ENCODE peak calls at places on chromosomes 13 and 19, in seven cellular contexts. One of them, this sample, is unnamed.

GRCh38 chr13:35818577-35819165 is 312.5 kb downstream of the DCLK1 start:
- DNase-seq in NCI-H1694: peak
- DNase-seq in germinal center: no peak
- DNase-seq in NCI-H524: no peak
- DNase-seq in cardiac fibroblast: peak
- DNase-seq in anterior cingulate cortex: no peak
- DNase-seq in Caco-2: no peak
- DNase-seq in this sample: peak

GRCh38 chr19:39293394-39293793 is 2.8 kb upstream of the IFNL1 start:
- DNase-seq in cardiac fibroblast: no peak
- DNase-seq in NCI-H1694: no peak
- DNase-seq in anterior cingulate cortex: no peak
- DNase-seq in NCI-H524: no peak
- DNase-seq in Caco-2: no peak
- DNase-seq in germinal center: no peak
- DNase-seq in this sample: no peak

GRCh38 chr19:35977446-35978222 is 17.4 kb upstream of the SDHAF1 start:
- DNase-seq in anterior cingulate cortex: no peak
- DNase-seq in NCI-H1694: peak
- DNase-seq in cardiac fibroblast: no peak
- DNase-seq in Caco-2: peak
- DNase-seq in NCI-H524: peak
- DNase-seq in germinal center: peak
- DNase-seq in this sample: no peak

GRCh38 chr19:934865-935422 is 9.1 kb downstream of the ARID3A start:
- DNase-seq in cardiac fibroblast: peak
- DNase-seq in NCI-H1694: no peak
- DNase-seq in germinal center: no peak
- DNase-seq in NCI-H524: peak
- DNase-seq in Caco-2: no peak
- DNase-seq in anterior cingulate cortex: peak
- DNase-seq in this sample: peak

GRCh38 chr19:58569191-58569942 is 3.8 kb downstream of the MZF1 start:
- DNase-seq in Caco-2: no peak
- DNase-seq in anterior cingulate cortex: no peak
- DNase-seq in NCI-H524: no peak
- DNase-seq in NCI-H1694: no peak
- DNase-seq in cardiac fibroblast: no peak
- DNase-seq in germinal center: no peak
- DNase-seq in this sample: no peak

GRCh38 chr19:49417090-49417489 is 6.2 kb downstream of the PTH2 start:
- DNase-seq in NCI-H1694: no peak
- DNase-seq in Caco-2: no peak
- DNase-seq in anterior cingulate cortex: no peak
- DNase-seq in cardiac fibroblast: no peak
- DNase-seq in germinal center: no peak
- DNase-seq in NCI-H524: no peak
- DNase-seq in this sample: no peak

GRCh38 chr19:43778651-43779050 is 2.1 kb downstream of the KCNN4 start:
- DNase-seq in cardiac fibroblast: no peak
- DNase-seq in anterior cingulate cortex: no peak
- DNase-seq in NCI-H524: no peak
- DNase-seq in Caco-2: no peak
- DNase-seq in germinal center: peak
- DNase-seq in NCI-H1694: no peak
- DNase-seq in this sample: no peak

GRCh38 chr19:6413291-6413690 is 11.3 kb downstream of the KHSRP start:
- DNase-seq in anterior cingulate cortex: no peak
- DNase-seq in NCI-H524: no peak
- DNase-seq in cardiac fibroblast: no peak
- DNase-seq in NCI-H1694: no peak
- DNase-seq in Caco-2: no peak
- DNase-seq in germinal center: no peak
- DNase-seq in this sample: no peak

GRCh38 chr13:24173775-24174174 is 13.3 kb downstream of the SPATA13 start:
- DNase-seq in NCI-H524: no peak
- DNase-seq in NCI-H1694: no peak
- DNase-seq in Caco-2: no peak
- DNase-seq in anterior cingulate cortex: no peak
- DNase-seq in cardiac fibroblast: no peak
- DNase-seq in germinal center: no peak
- DNase-seq in this sample: no peak

GRCh38 chr13:33355470-33355869 is 69.9 kb upstream of the STARD13 start:
- DNase-seq in Caco-2: no peak
- DNase-seq in anterior cingulate cortex: no peak
- DNase-seq in NCI-H524: no peak
- DNase-seq in NCI-H1694: no peak
- DNase-seq in germinal center: no peak
- DNase-seq in cardiac fibroblast: peak
- DNase-seq in this sample: no peak

GRCh38 chr19:45924891-45925447 is 10.4 kb upstream of the NANOS2 start:
- DNase-seq in NCI-H524: no peak
- DNase-seq in Caco-2: no peak
- DNase-seq in NCI-H1694: no peak
- DNase-seq in anterior cingulate cortex: no peak
- DNase-seq in cardiac fibroblast: no peak
- DNase-seq in germinal center: no peak
- DNase-seq in this sample: no peak

GRCh38 chr19:43438291-43439162 is 23.8 kb downstream of the TEX101 start:
- DNase-seq in germinal center: no peak
- DNase-seq in cardiac fibroblast: peak
- DNase-seq in NCI-H1694: peak
- DNase-seq in Caco-2: no peak
- DNase-seq in NCI-H524: no peak
- DNase-seq in anterior cingulate cortex: no peak
- DNase-seq in this sample: no peak

GRCh38 chr13:79741006-79741405 is 260.1 kb downstream of the NDFIP2 start:
- DNase-seq in Caco-2: peak
- DNase-seq in NCI-H524: no peak
- DNase-seq in cardiac fibroblast: peak
- DNase-seq in germinal center: no peak
- DNase-seq in anterior cingulate cortex: no peak
- DNase-seq in NCI-H1694: no peak
- DNase-seq in this sample: no peak

GRCh38 chr13:51259359-51259645 is 37.1 kb downstream of the FAM124A start:
- DNase-seq in anterior cingulate cortex: no peak
- DNase-seq in NCI-H1694: no peak
- DNase-seq in NCI-H524: no peak
- DNase-seq in cardiac fibroblast: no peak
- DNase-seq in Caco-2: no peak
- DNase-seq in germinal center: no peak
- DNase-seq in this sample: no peak

GRCh38 chr13:37383856-37384255 is 214.7 kb downstream of the POSTN start:
- DNase-seq in anterior cingulate cortex: no peak
- DNase-seq in NCI-H1694: no peak
- DNase-seq in cardiac fibroblast: no peak
- DNase-seq in Caco-2: no peak
- DNase-seq in germinal center: no peak
- DNase-seq in NCI-H524: no peak
- DNase-seq in this sample: no peak

GRCh38 chr13:53150568-53150967 is 122.0 kb downstream of the OLFM4 start:
- DNase-seq in cardiac fibroblast: no peak
- DNase-seq in NCI-H1694: no peak
- DNase-seq in germinal center: no peak
- DNase-seq in Caco-2: no peak
- DNase-seq in anterior cingulate cortex: no peak
- DNase-seq in NCI-H524: no peak
- DNase-seq in this sample: no peak

GRCh38 chr19:38194061-38194701 is 29.8 kb downstream of the DPF1 start:
- DNase-seq in NCI-H524: peak
- DNase-seq in germinal center: no peak
- DNase-seq in anterior cingulate cortex: no peak
- DNase-seq in Caco-2: no peak
- DNase-seq in NCI-H1694: no peak
- DNase-seq in cardiac fibroblast: no peak
- DNase-seq in this sample: no peak

GRCh38 chr13:43464578-43465264 is 322.1 kb downstream of the ENOX1 start:
- DNase-seq in cardiac fibroblast: no peak
- DNase-seq in NCI-H524: no peak
- DNase-seq in anterior cingulate cortex: no peak
- DNase-seq in NCI-H1694: no peak
- DNase-seq in germinal center: no peak
- DNase-seq in Caco-2: no peak
- DNase-seq in this sample: no peak

GRCh38 chr13:53272873-53273272 is 244.3 kb downstream of the OLFM4 start:
- DNase-seq in cardiac fibroblast: no peak
- DNase-seq in anterior cingulate cortex: no peak
- DNase-seq in Caco-2: no peak
- DNase-seq in NCI-H1694: no peak
- DNase-seq in NCI-H524: no peak
- DNase-seq in germinal center: no peak
- DNase-seq in this sample: no peak

GRCh38 chr19:33430674-33431277 is 57.3 kb downstream of the CEBPG start:
- DNase-seq in cardiac fibroblast: peak
- DNase-seq in NCI-H1694: peak
- DNase-seq in anterior cingulate cortex: peak
- DNase-seq in Caco-2: peak
- DNase-seq in germinal center: peak
- DNase-seq in NCI-H524: peak
- DNase-seq in this sample: peak

This sample was measured in dermis blood vessel endothelial cell.